ENCODE peak calls at places on chromosomes 13 and 19, in eight cellular contexts. One of them, this sample, is unnamed.

GRCh38 chr19:17908244-17908643 is 24.6 kb upstream of the CCDC124 start:
- DNase-seq in mesenteric fat pad: no peak
- DNase-seq in fibroblast of the aortic adventitia: no peak
- DNase-seq in stimulated activated CD4-positive, alpha-beta T cell treated with anti-CD3 and anti-CD28 coated beads, TNF-alpha, amount 100 ng/mL, for 48 hours: no peak
- DNase-seq in astrocyte of the hippocampus: no peak
- DNase-seq in tibial artery: no peak
- DNase-seq in KBM-7: no peak
- DNase-seq in MV-4-11: no peak
- DNase-seq in this sample: no peak

GRCh38 chr13:59754411-59754810 is 409.3 kb downstream of the DIAPH3 start:
- DNase-seq in mesenteric fat pad: no peak
- DNase-seq in fibroblast of the aortic adventitia: no peak
- DNase-seq in stimulated activated CD4-positive, alpha-beta T cell treated with anti-CD3 and anti-CD28 coated beads, TNF-alpha, amount 100 ng/mL, for 48 hours: no peak
- DNase-seq in astrocyte of the hippocampus: no peak
- DNase-seq in tibial artery: no peak
- DNase-seq in KBM-7: no peak
- DNase-seq in MV-4-11: no peak
- DNase-seq in this sample: no peak

GRCh38 chr19:54434862-54435174 is 14.2 kb upstream of the LENG8 start:
- DNase-seq in mesenteric fat pad: no peak
- DNase-seq in fibroblast of the aortic adventitia: no peak
- DNase-seq in stimulated activated CD4-positive, alpha-beta T cell treated with anti-CD3 and anti-CD28 coated beads, TNF-alpha, amount 100 ng/mL, for 48 hours: no peak
- DNase-seq in astrocyte of the hippocampus: no peak
- DNase-seq in tibial artery: no peak
- DNase-seq in KBM-7: no peak
- DNase-seq in MV-4-11: no peak
- DNase-seq in this sample: no peak

GRCh38 chr13:114152831-114153371 is 20.5 kb upstream of the RASA3 start:
- DNase-seq in mesenteric fat pad: peak
- DNase-seq in fibroblast of the aortic adventitia: peak
- DNase-seq in stimulated activated CD4-positive, alpha-beta T cell treated with anti-CD3 and anti-CD28 coated beads, TNF-alpha, amount 100 ng/mL, for 48 hours: no peak
- DNase-seq in astrocyte of the hippocampus: no peak
- DNase-seq in tibial artery: no peak
- DNase-seq in KBM-7: no peak
- DNase-seq in MV-4-11: peak
- DNase-seq in this sample: no peak

GRCh38 chr13:97880298-97880675 is 73.2 kb upstream of the IPO5 start:
- DNase-seq in mesenteric fat pad: no peak
- DNase-seq in fibroblast of the aortic adventitia: no peak
- DNase-seq in stimulated activated CD4-positive, alpha-beta T cell treated with anti-CD3 and anti-CD28 coated beads, TNF-alpha, amount 100 ng/mL, for 48 hours: no peak
- DNase-seq in astrocyte of the hippocampus: no peak
- DNase-seq in tibial artery: no peak
- DNase-seq in KBM-7: no peak
- DNase-seq in MV-4-11: no peak
- DNase-seq in this sample: no peak

GRCh38 chr19:618674-619285 is 14.6 kb downstream of the POLRMT start:
- DNase-seq in mesenteric fat pad: no peak
- DNase-seq in fibroblast of the aortic adventitia: no peak
- DNase-seq in stimulated activated CD4-positive, alpha-beta T cell treated with anti-CD3 and anti-CD28 coated beads, TNF-alpha, amount 100 ng/mL, for 48 hours: no peak
- DNase-seq in astrocyte of the hippocampus: no peak
- DNase-seq in tibial artery: no peak
- DNase-seq in KBM-7: no peak
- DNase-seq in MV-4-11: no peak
- DNase-seq in this sample: no peak

GRCh38 chr13:49288458-49288857 is 40.7 kb downstream of the CDADC1 start:
- DNase-seq in mesenteric fat pad: no peak
- DNase-seq in fibroblast of the aortic adventitia: no peak
- DNase-seq in stimulated activated CD4-positive, alpha-beta T cell treated with anti-CD3 and anti-CD28 coated beads, TNF-alpha, amount 100 ng/mL, for 48 hours: no peak
- DNase-seq in astrocyte of the hippocampus: no peak
- DNase-seq in tibial artery: no peak
- DNase-seq in KBM-7: no peak
- DNase-seq in MV-4-11: no peak
- DNase-seq in this sample: no peak

GRCh38 chr13:98944336-98944735 is 33.5 kb downstream of the DOCK9 start:
- DNase-seq in mesenteric fat pad: no peak
- DNase-seq in fibroblast of the aortic adventitia: peak
- DNase-seq in stimulated activated CD4-positive, alpha-beta T cell treated with anti-CD3 and anti-CD28 coated beads, TNF-alpha, amount 100 ng/mL, for 48 hours: no peak
- DNase-seq in astrocyte of the hippocampus: no peak
- DNase-seq in tibial artery: no peak
- DNase-seq in KBM-7: no peak
- DNase-seq in MV-4-11: no peak
- DNase-seq in this sample: no peak

GRCh38 chr19:347946-348861 is 3.6 kb upstream of the MIER2 start:
- DNase-seq in mesenteric fat pad: peak
- DNase-seq in fibroblast of the aortic adventitia: no peak
- DNase-seq in stimulated activated CD4-positive, alpha-beta T cell treated with anti-CD3 and anti-CD28 coated beads, TNF-alpha, amount 100 ng/mL, for 48 hours: no peak
- DNase-seq in astrocyte of the hippocampus: no peak
- DNase-seq in tibial artery: no peak
- DNase-seq in KBM-7: no peak
- DNase-seq in MV-4-11: no peak
- DNase-seq in this sample: no peak

GRCh38 chr19:3285647-3286176 is 61.3 kb downstream of the CELF5 start:
- DNase-seq in mesenteric fat pad: no peak
- DNase-seq in fibroblast of the aortic adventitia: no peak
- DNase-seq in stimulated activated CD4-positive, alpha-beta T cell treated with anti-CD3 and anti-CD28 coated beads, TNF-alpha, amount 100 ng/mL, for 48 hours: no peak
- DNase-seq in astrocyte of the hippocampus: peak
- DNase-seq in tibial artery: no peak
- DNase-seq in KBM-7: peak
- DNase-seq in MV-4-11: no peak
- DNase-seq in this sample: no peak

GRCh38 chr13:42181381-42181953 is 90.5 kb upstream of the AKAP11 start:
- DNase-seq in mesenteric fat pad: no peak
- DNase-seq in fibroblast of the aortic adventitia: peak
- DNase-seq in stimulated activated CD4-positive, alpha-beta T cell treated with anti-CD3 and anti-CD28 coated beads, TNF-alpha, amount 100 ng/mL, for 48 hours: no peak
- DNase-seq in astrocyte of the hippocampus: peak
- DNase-seq in tibial artery: no peak
- DNase-seq in KBM-7: no peak
- DNase-seq in MV-4-11: no peak
- DNase-seq in this sample: no peak